ENCODE peak calls at places on chromosomes 13 and 19, in seven cellular contexts. J, X, A, U, P, Y and O are unnamed samples.

GRCh38 chr13:49652691-49653305 is 24.5 kb downstream of the ARL11 start:
- DNase-seq in J (peak), X (peak), A (no peak), U (no peak), P (peak), Y (peak), O (peak)

GRCh38 chr13:79336971-79337370 is 69.1 kb downstream of the RBM26 start:
- DNase-seq in J (no peak), X (no peak), A (no peak), U (no peak), P (no peak), Y (no peak), O (no peak)

GRCh38 chr13:76330756-76331155 is 555.4 kb downstream of the KCTD12 start:
- DNase-seq in J (no peak), X (no peak), A (no peak), U (no peak), P (no peak), Y (no peak), O (no peak)

GRCh38 chr13:100508996-100509395 is 79.6 kb downstream of the GGACT start:
- DNase-seq in J (no peak), X (no peak), A (no peak), U (no peak), P (no peak), Y (no peak), O (no peak)

GRCh38 chr13:108086678-108087077 is 128.7 kb downstream of the LIG4 start:
- DNase-seq in J (no peak), X (peak), A (no peak), U (no peak), P (peak), Y (no peak), O (no peak)

GRCh38 chr13:59276436-59276835 is 887.3 kb downstream of the DIAPH3 start:
- DNase-seq in J (no peak), X (no peak), A (no peak), U (no peak), P (no peak), Y (peak), O (peak)

GRCh38 chr19:58558623-58559274 is 338 bp upstream of the UBE2M start:
- DNase-seq in J (peak), X (no peak), A (peak), U (peak), P (peak), Y (peak), O (peak)

GRCh38 chr13:97540696-97541095 is 106.7 kb downstream of the RAP2A start:
- DNase-seq in J (no peak), X (no peak), A (no peak), U (no peak), P (peak), Y (peak), O (no peak)